ENCODE peak calls at places on chromosomes 13 and 19, in seven cellular contexts. R, W, P, Q, C, Z and K are unnamed samples. For H3K36me3, the result is how much of the 10 kb centered on the place peaks cover.

GRCh38 chr13:98529171-98529570 is 47.7 kb downstream of the STK24 start:
- DNase-seq in R (no peak), W (no peak), P (no peak), Q (no peak), C (no peak), Z (no peak), K (no peak)

GRCh38 chr19:1852294-1852646 is 4.0 kb upstream of the REXO1 start:
- DNase-seq in R (no peak), W (no peak), P (no peak), Q (no peak), C (no peak), Z (no peak), K (no peak)

GRCh38 chr19:46056536-46056935 is 15.7 kb upstream of the IGFL4 start:
- DNase-seq in R (peak), W (no peak), P (no peak), Q (no peak), C (no peak), Z (no peak), K (no peak)

GRCh38 chr19:36207605-36208252 is 6.7 kb downstream of the ZNF565 start:
- DNase-seq in R (no peak), W (no peak), P (no peak), Q (no peak), C (no peak), Z (no peak), K (no peak)

GRCh38 chr19:29927944-29928669 is 13.9 kb upstream of the URI1 start:
- DNase-seq in R (no peak), W (no peak), P (no peak), Q (no peak), C (peak), Z (no peak), K (peak)

GRCh38 chr13:50017819-50018218 is 2.6 kb downstream of the KCNRG start:
- DNase-seq in R (no peak), W (no peak), P (no peak), Q (no peak), C (no peak), Z (no peak), K (no peak)

GRCh38 chr19:3098515-3099346 is 4.6 kb downstream of the GNA11 start:
- DNase-seq in R (no peak), W (peak), P (peak), Q (no peak), C (no peak), Z (no peak), K (peak)

GRCh38 chr13:20118268-20119140 is 42.3 kb downstream of the GJA3 start:
- DNase-seq in R (no peak), W (peak), P (peak), Q (peak), C (peak), Z (peak), K (peak)

GRCh38 chr13:40376867-40377266 is 289.6 kb downstream of the FOXO1 start:
- DNase-seq in R (no peak), W (no peak), P (no peak), Q (no peak), C (no peak), Z (no peak), K (no peak)

GRCh38 chr19:45137179-45137761 is 23.5 kb downstream of the NKPD1 start:
- DNase-seq in R (no peak), W (peak), P (no peak), Q (no peak), C (no peak), Z (no peak), K (no peak)

GRCh38 chr13:25840931-25841330 is 210.9 kb downstream of the SHISA2 start:
- DNase-seq in R (no peak), W (no peak), P (no peak), Q (no peak), C (no peak), Z (no peak), K (no peak)

DNA sequence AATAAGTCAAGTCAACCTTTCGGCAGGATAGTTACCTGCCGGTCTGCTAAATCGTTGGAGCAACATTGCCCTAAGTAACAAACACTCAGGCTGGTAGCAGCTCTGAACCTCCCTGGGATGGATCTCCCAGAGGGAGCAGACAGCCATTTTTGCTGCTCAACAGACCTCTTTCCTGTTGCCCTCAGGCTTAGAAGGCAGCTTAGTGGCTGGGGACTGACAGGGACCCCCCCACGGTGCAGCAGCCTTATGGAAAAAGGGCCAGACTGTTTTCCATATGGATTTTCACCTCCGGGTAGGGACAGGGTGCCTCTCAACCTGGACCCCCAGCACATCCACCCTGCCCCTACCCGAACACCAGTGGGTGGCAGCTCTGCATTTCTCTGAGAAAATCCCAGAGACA is 49.7 kb downstream of the UBL3 start:
- DNase-seq in R (no peak), W (no peak), P (no peak), Q (no peak), C (peak), Z (no peak), K (no peak)
- H3K27ac ChIP-seq in R (no peak), W (no peak), P (no peak), Q (no peak), C (no peak), Z (no peak), K (no peak)

DNA sequence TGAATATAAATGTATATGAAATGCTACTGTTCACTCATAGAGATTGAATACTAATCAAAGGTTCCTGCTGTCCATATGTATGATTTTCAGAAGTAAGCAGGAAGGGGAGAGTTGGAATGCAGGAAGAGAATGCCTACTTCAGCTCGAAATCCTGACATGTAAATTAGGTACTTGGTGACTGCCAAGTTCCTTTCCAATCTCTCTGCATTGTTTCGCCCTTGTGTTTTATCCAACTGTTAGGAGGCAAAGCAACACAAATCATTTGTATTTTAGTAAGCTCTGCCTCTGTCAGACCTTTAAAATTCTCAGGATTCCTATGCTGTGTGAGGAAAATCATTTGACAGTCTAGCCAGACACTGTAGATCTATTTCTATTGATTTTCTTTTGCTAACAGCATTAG is 9.0 kb downstream of the STARD13 start:
- DNase-seq in R (no peak), W (no peak), P (no peak), Q (no peak), C (no peak), Z (no peak), K (no peak)
- H3K36me3 ChIP-seq in R (under half), W (under half), P (under half), Q (under half), C (under half), Z (under half), K (under half)

DNA sequence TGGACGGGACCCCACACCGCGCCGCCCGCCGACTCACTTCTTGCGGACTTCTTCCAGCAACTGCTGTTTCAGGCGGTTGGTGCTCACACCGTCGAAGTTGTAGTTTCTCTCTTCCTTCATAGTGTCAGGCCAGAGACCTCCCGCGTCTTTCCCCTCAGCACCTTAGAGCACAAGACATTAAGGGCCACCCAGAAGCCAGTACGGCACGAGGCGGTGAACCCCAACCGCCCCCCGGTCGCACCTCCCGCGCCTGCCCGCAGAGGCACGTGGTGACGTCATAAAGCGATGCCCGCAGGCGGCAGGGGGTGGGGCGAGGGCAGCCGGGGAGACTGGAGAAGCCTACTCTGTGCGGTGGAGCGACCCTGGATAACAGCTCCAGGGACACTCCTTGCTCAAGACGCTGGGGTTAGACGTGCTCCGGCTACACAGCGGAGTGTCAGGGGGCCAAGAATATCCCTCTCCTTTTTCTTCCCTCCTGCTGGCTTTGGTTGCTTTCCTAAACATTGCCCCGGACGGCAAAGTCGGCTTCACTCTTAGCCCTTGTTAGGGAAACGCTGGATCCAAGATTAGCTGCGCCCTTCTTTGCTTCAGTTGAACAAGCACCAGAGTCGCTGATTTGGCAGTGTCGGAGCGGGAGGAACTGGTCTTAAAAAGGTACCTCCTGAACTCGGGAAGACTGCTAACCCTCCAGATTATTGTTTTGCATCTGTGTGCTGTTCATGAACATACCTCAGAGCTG is at the start of gene CCDC169:
- DNase-seq in R (no peak), W (peak), P (peak), Q (peak), C (peak), Z (peak), K (peak)
- H3K27ac ChIP-seq in R (no peak), W (peak), P (no peak), Q (peak), C (peak), Z (no peak), K (peak)

GRCh38 chr13:51723529-51723928 is 80.4 kb downstream of the DHRS12 start:
- DNase-seq in R (no peak), W (no peak), P (no peak), Q (no peak), C (no peak), Z (no peak), K (no peak)
- H3K36me3 ChIP-seq in R (under half), W (under half), P (under half), Q (under half), C (under half), Z (under half), K (under half)

GRCh38 chr19:18647807-18648206 is 11.0 kb downstream of the KLHL26 start:
- DNase-seq in R (no peak), W (no peak), P (no peak), Q (no peak), C (no peak), Z (no peak), K (no peak)
- H3K27ac ChIP-seq in R (no peak), W (no peak), P (no peak), Q (no peak), C (no peak), Z (no peak), K (peak)

GRCh38 chr19:53558404-53558803 is 20.5 kb downstream of the ZNF331 start:
- DNase-seq in R (no peak), W (no peak), P (no peak), Q (no peak), C (no peak), Z (no peak), K (no peak)
- H3K36me3 ChIP-seq in R (under half), W (under half), P (under half), Q (under half), C (under half), Z (under half), K (under half)

GRCh38 chr19:34479396-34479795 is 2.2 kb upstream of the WTIP start:
- DNase-seq in R (no peak), W (no peak), P (no peak), Q (no peak), C (no peak), Z (no peak), K (no peak)

GRCh38 chr19:34471906-34472305 is 9.7 kb upstream of the WTIP start:
- DNase-seq in R (no peak), W (no peak), P (no peak), Q (no peak), C (no peak), Z (no peak), K (no peak)

GRCh38 chr19:34474233-34474989 is 7.1 kb upstream of the WTIP start:
- DNase-seq in R (no peak), W (no peak), P (no peak), Q (no peak), C (no peak), Z (no peak), K (no peak)

GRCh38 chr19:34475975-34476594 is 5.5 kb upstream of the WTIP start:
- DNase-seq in R (no peak), W (no peak), P (no peak), Q (no peak), C (no peak), Z (no peak), K (no peak)

DNA sequence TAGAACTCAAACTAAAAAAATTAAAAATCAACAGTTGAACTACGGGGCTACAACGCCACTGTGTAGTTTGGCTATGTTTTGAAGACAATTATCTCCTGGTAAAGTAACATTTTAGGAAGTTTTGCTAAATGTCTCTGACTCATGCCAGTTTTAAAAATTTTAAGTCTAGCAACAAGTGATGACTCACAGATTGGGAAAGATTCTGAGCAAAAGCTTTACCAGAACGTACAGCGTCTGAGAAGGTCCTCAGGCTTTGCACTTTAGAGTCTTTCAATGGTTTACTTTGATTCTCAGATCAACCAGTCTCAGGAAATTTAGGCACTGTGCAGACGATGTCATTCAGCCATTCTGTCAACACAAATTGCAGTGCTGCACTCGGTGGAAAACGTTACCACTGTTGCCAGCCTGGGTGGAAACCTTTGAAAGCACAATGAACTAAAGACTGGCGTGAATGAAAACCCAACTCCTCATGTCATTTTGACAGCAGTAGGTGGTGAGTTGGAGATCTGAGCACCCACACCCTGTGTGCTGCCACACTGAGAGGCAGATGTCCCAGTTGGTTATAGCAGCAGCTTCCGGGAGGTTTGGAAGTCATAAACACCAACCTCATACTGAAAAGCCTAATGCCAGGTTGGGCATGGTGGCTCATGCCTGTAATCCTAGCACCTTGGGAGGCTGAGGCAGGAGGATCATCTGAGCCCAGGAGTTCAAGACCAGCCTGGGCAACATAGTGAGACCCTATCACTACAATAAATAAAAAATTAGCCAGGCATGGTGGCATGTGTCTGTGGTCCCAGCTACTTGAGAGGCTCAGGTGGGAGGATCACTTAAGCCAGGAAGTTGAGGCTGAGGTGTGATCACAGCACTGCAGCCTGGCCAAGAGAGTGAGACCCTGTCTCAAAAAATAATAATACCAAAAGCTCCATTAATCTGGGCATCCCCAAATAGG is 6.3 kb upstream of the WTIP start:
- DNase-seq in R (peak), W (no peak), P (no peak), Q (no peak), C (no peak), Z (no peak), K (no peak)
- H3K27ac ChIP-seq in R (peak), W (no peak), P (peak), Q (no peak), C (no peak), Z (no peak), K (no peak)

GRCh38 chr13:111252449-111253124 is 67.9 kb upstream of the TEX29 start:
- DNase-seq in R (no peak), W (no peak), P (no peak), Q (no peak), C (no peak), Z (no peak), K (no peak)
- H3K36me3 ChIP-seq in R (under half), W (under half), P (under half), Q (under half), C (under half), Z (under half), K (under half)

GRCh38 chr19:49786432-49786831 is 19.6 kb downstream of the AP2A1 start:
- DNase-seq in R (no peak), W (no peak), P (no peak), Q (no peak), C (no peak), Z (no peak), K (peak)
- H3K27ac ChIP-seq in R (no peak), W (no peak), P (no peak), Q (no peak), C (no peak), Z (no peak), K (no peak)